ENCODE peak calls at places on chromosome 22, in nine cellular contexts. One of them, this sample, is unnamed.

GRCh38 chr22:49392841-49393510 is 434.7 kb downstream of the BRD1 start:
- DNase-seq in right atrium auricular region: peak; percentile 26
- DNase-seq in coronary artery: no peak
- DNase-seq in pancreas: no peak
- DNase-seq in germinal center: no peak
- DNase-seq in A549: no peak
- DNase-seq in EL: no peak
- DNase-seq in lower leg skin: no peak
- DNase-seq in stimulated activated CD4-positive, alpha-beta T cell treated with anti-CD3 and anti-CD28 coated beads, Interleukin-4, amount 100 ng/mL, for 48 hours: no peak
- DNase-seq in this sample: no peak

GRCh38 chr22:42939451-42939881 is 75.5 kb downstream of the PACSIN2 start:
- DNase-seq in right atrium auricular region: no peak
- DNase-seq in coronary artery: no peak
- DNase-seq in pancreas: no peak
- DNase-seq in germinal center: no peak
- DNase-seq in A549: no peak
- DNase-seq in EL: no peak
- DNase-seq in lower leg skin: no peak
- DNase-seq in stimulated activated CD4-positive, alpha-beta T cell treated with anti-CD3 and anti-CD28 coated beads, Interleukin-4, amount 100 ng/mL, for 48 hours: no peak
- DNase-seq in this sample: no peak

GRCh38 chr22:32665676-32666075 is 135.8 kb upstream of the TIMP3 start:
- DNase-seq in right atrium auricular region: no peak
- DNase-seq in coronary artery: no peak
- DNase-seq in pancreas: no peak
- DNase-seq in germinal center: no peak
- DNase-seq in A549: no peak
- DNase-seq in EL: peak; percentile 22
- DNase-seq in lower leg skin: no peak
- DNase-seq in stimulated activated CD4-positive, alpha-beta T cell treated with anti-CD3 and anti-CD28 coated beads, Interleukin-4, amount 100 ng/mL, for 48 hours: no peak
- DNase-seq in this sample: no peak

GRCh38 chr22:38706885-38707180 is 1.1 kb downstream of the GTPBP1 start:
- DNase-seq in right atrium auricular region: no peak
- DNase-seq in coronary artery: no peak
- DNase-seq in pancreas: no peak
- DNase-seq in germinal center: no peak
- DNase-seq in A549: no peak
- DNase-seq in EL: no peak
- DNase-seq in lower leg skin: no peak
- DNase-seq in stimulated activated CD4-positive, alpha-beta T cell treated with anti-CD3 and anti-CD28 coated beads, Interleukin-4, amount 100 ng/mL, for 48 hours: no peak
- DNase-seq in this sample: peak; percentile 24

GRCh38 chr22:35480627-35481565 is 59.7 kb upstream of the RASD2 start:
- DNase-seq in right atrium auricular region: no peak
- DNase-seq in coronary artery: no peak
- DNase-seq in pancreas: no peak
- DNase-seq in germinal center: no peak
- DNase-seq in A549: no peak
- DNase-seq in EL: no peak
- DNase-seq in lower leg skin: no peak
- DNase-seq in stimulated activated CD4-positive, alpha-beta T cell treated with anti-CD3 and anti-CD28 coated beads, Interleukin-4, amount 100 ng/mL, for 48 hours: no peak
- DNase-seq in this sample: no peak

GRCh38 chr22:24102366-24103200 is 78.7 kb upstream of the SUSD2 start:
- DNase-seq in right atrium auricular region: no peak
- DNase-seq in coronary artery: peak; percentile 46
- DNase-seq in pancreas: no peak
- DNase-seq in germinal center: no peak
- DNase-seq in A549: no peak
- DNase-seq in EL: no peak
- DNase-seq in lower leg skin: no peak
- DNase-seq in stimulated activated CD4-positive, alpha-beta T cell treated with anti-CD3 and anti-CD28 coated beads, Interleukin-4, amount 100 ng/mL, for 48 hours: no peak
- DNase-seq in this sample: no peak

GRCh38 chr22:30116362-30117117 is 36.3 kb downstream of the HORMAD2 start:
- DNase-seq in right atrium auricular region: no peak
- DNase-seq in coronary artery: no peak
- DNase-seq in pancreas: no peak
- DNase-seq in germinal center: no peak
- DNase-seq in A549: no peak
- DNase-seq in EL: peak; percentile 75
- DNase-seq in lower leg skin: no peak
- DNase-seq in stimulated activated CD4-positive, alpha-beta T cell treated with anti-CD3 and anti-CD28 coated beads, Interleukin-4, amount 100 ng/mL, for 48 hours: no peak
- DNase-seq in this sample: no peak

GRCh38 chr22:48945621-48946458 is 881.8 kb downstream of the BRD1 start:
- DNase-seq in right atrium auricular region: peak; percentile 44
- DNase-seq in coronary artery: peak; percentile 57
- DNase-seq in pancreas: no peak
- DNase-seq in germinal center: no peak
- DNase-seq in A549: no peak
- DNase-seq in EL: no peak
- DNase-seq in lower leg skin: peak; percentile 9
- DNase-seq in stimulated activated CD4-positive, alpha-beta T cell treated with anti-CD3 and anti-CD28 coated beads, Interleukin-4, amount 100 ng/mL, for 48 hours: no peak
- DNase-seq in this sample: peak; percentile 3

GRCh38 chr22:27422442-27422841 is 379.1 kb downstream of the MN1 start:
- DNase-seq in right atrium auricular region: no peak
- DNase-seq in coronary artery: no peak
- DNase-seq in pancreas: no peak
- DNase-seq in germinal center: no peak
- DNase-seq in A549: no peak
- DNase-seq in EL: no peak
- DNase-seq in lower leg skin: no peak
- DNase-seq in stimulated activated CD4-positive, alpha-beta T cell treated with anti-CD3 and anti-CD28 coated beads, Interleukin-4, amount 100 ng/mL, for 48 hours: no peak
- DNase-seq in this sample: peak; percentile 58

GRCh38 chr22:35430897-35431322 is 31.0 kb downstream of the MCM5 start:
- DNase-seq in right atrium auricular region: peak; percentile 80
- DNase-seq in coronary artery: peak; percentile 84
- DNase-seq in pancreas: peak; percentile 91
- DNase-seq in germinal center: peak; percentile 68
- DNase-seq in A549: peak; percentile 75
- DNase-seq in EL: peak; percentile 93
- DNase-seq in lower leg skin: peak; percentile 77
- DNase-seq in stimulated activated CD4-positive, alpha-beta T cell treated with anti-CD3 and anti-CD28 coated beads, Interleukin-4, amount 100 ng/mL, for 48 hours: peak; percentile 62
- DNase-seq in this sample: peak; percentile 88

GRCh38 chr22:45328822-45329535 is 19.2 kb downstream of the FAM118A start:
- DNase-seq in right atrium auricular region: no peak
- DNase-seq in coronary artery: no peak
- DNase-seq in pancreas: no peak
- DNase-seq in germinal center: no peak
- DNase-seq in A549: no peak
- DNase-seq in EL: no peak
- DNase-seq in lower leg skin: peak; percentile 48
- DNase-seq in stimulated activated CD4-positive, alpha-beta T cell treated with anti-CD3 and anti-CD28 coated beads, Interleukin-4, amount 100 ng/mL, for 48 hours: no peak
- DNase-seq in this sample: no peak

GRCh38 chr22:39471421-39472141 is 14.8 kb downstream of the MGAT3 start:
- DNase-seq in right atrium auricular region: no peak
- DNase-seq in coronary artery: no peak
- DNase-seq in pancreas: no peak
- DNase-seq in germinal center: peak; percentile 45
- DNase-seq in A549: no peak
- DNase-seq in EL: peak; percentile 79
- DNase-seq in lower leg skin: no peak
- DNase-seq in stimulated activated CD4-positive, alpha-beta T cell treated with anti-CD3 and anti-CD28 coated beads, Interleukin-4, amount 100 ng/mL, for 48 hours: no peak
- DNase-seq in this sample: no peak

GRCh38 chr22:47059076-47059475 is 296.6 kb downstream of the TBC1D22A start:
- DNase-seq in right atrium auricular region: no peak
- DNase-seq in coronary artery: no peak
- DNase-seq in pancreas: no peak
- DNase-seq in germinal center: peak; percentile 39
- DNase-seq in A549: no peak
- DNase-seq in EL: no peak
- DNase-seq in lower leg skin: no peak
- DNase-seq in stimulated activated CD4-positive, alpha-beta T cell treated with anti-CD3 and anti-CD28 coated beads, Interleukin-4, amount 100 ng/mL, for 48 hours: no peak
- DNase-seq in this sample: no peak

GRCh38 chr22:49305215-49305965 is 522.3 kb downstream of the BRD1 start:
- DNase-seq in right atrium auricular region: peak; percentile 60
- DNase-seq in coronary artery: peak; percentile 69
- DNase-seq in pancreas: peak; percentile 78
- DNase-seq in germinal center: peak; percentile 38
- DNase-seq in A549: peak; percentile 31
- DNase-seq in EL: no peak
- DNase-seq in lower leg skin: peak; percentile 38
- DNase-seq in stimulated activated CD4-positive, alpha-beta T cell treated with anti-CD3 and anti-CD28 coated beads, Interleukin-4, amount 100 ng/mL, for 48 hours: peak; percentile 55
- DNase-seq in this sample: peak; percentile 29

GRCh38 chr22:18077087-18077638 is 627 bp upstream of the PEX26 start:
- DNase-seq in right atrium auricular region: no peak
- DNase-seq in coronary artery: no peak
- DNase-seq in pancreas: no peak
- DNase-seq in germinal center: no peak
- DNase-seq in A549: no peak
- DNase-seq in EL: no peak
- DNase-seq in lower leg skin: no peak
- DNase-seq in stimulated activated CD4-positive, alpha-beta T cell treated with anti-CD3 and anti-CD28 coated beads, Interleukin-4, amount 100 ng/mL, for 48 hours: no peak
- DNase-seq in this sample: no peak

GRCh38 chr22:20298110-20298802 is 21.6 kb downstream of the DGCR6L start:
- DNase-seq in right atrium auricular region: no peak
- DNase-seq in coronary artery: no peak
- DNase-seq in pancreas: no peak
- DNase-seq in germinal center: no peak
- DNase-seq in A549: no peak
- DNase-seq in EL: no peak
- DNase-seq in lower leg skin: no peak
- DNase-seq in stimulated activated CD4-positive, alpha-beta T cell treated with anti-CD3 and anti-CD28 coated beads, Interleukin-4, amount 100 ng/mL, for 48 hours: no peak
- DNase-seq in this sample: no peak

GRCh38 chr22:42939941-42940653 is 74.9 kb downstream of the PACSIN2 start:
- DNase-seq in right atrium auricular region: no peak
- DNase-seq in coronary artery: no peak
- DNase-seq in pancreas: peak; percentile 82
- DNase-seq in germinal center: no peak
- DNase-seq in A549: peak; percentile 83
- DNase-seq in EL: peak; percentile 82
- DNase-seq in lower leg skin: no peak
- DNase-seq in stimulated activated CD4-positive, alpha-beta T cell treated with anti-CD3 and anti-CD28 coated beads, Interleukin-4, amount 100 ng/mL, for 48 hours: no peak
- DNase-seq in this sample: peak; percentile 80

GRCh38 chr22:33166206-33166605 is 108.0 kb upstream of the SYN3 start:
- DNase-seq in right atrium auricular region: no peak
- DNase-seq in coronary artery: no peak
- DNase-seq in pancreas: no peak
- DNase-seq in germinal center: no peak
- DNase-seq in A549: no peak
- DNase-seq in EL: no peak
- DNase-seq in lower leg skin: no peak
- DNase-seq in stimulated activated CD4-positive, alpha-beta T cell treated with anti-CD3 and anti-CD28 coated beads, Interleukin-4, amount 100 ng/mL, for 48 hours: no peak
- DNase-seq in this sample: no peak

GRCh38 chr22:25105817-25106650 is 93.6 kb upstream of the CRYBB3 start:
- DNase-seq in right atrium auricular region: no peak
- DNase-seq in coronary artery: no peak
- DNase-seq in pancreas: no peak
- DNase-seq in germinal center: no peak
- DNase-seq in A549: no peak
- DNase-seq in EL: no peak
- DNase-seq in lower leg skin: no peak
- DNase-seq in stimulated activated CD4-positive, alpha-beta T cell treated with anti-CD3 and anti-CD28 coated beads, Interleukin-4, amount 100 ng/mL, for 48 hours: no peak
- DNase-seq in this sample: no peak

GRCh38 chr22:28229566-28230483 is 310.8 kb upstream of the PITPNB start:
- DNase-seq in right atrium auricular region: no peak
- DNase-seq in coronary artery: no peak
- DNase-seq in pancreas: no peak
- DNase-seq in germinal center: no peak
- DNase-seq in A549: no peak
- DNase-seq in EL: peak; percentile 74
- DNase-seq in lower leg skin: no peak
- DNase-seq in stimulated activated CD4-positive, alpha-beta T cell treated with anti-CD3 and anti-CD28 coated beads, Interleukin-4, amount 100 ng/mL, for 48 hours: no peak
- DNase-seq in this sample: no peak

GRCh38 chr22:22574361-22574760 is 15.3 kb upstream of the PRAME start:
- DNase-seq in right atrium auricular region: no peak
- DNase-seq in coronary artery: no peak
- DNase-seq in pancreas: no peak
- DNase-seq in germinal center: no peak
- DNase-seq in A549: no peak
- DNase-seq in EL: no peak
- DNase-seq in lower leg skin: no peak
- DNase-seq in stimulated activated CD4-positive, alpha-beta T cell treated with anti-CD3 and anti-CD28 coated beads, Interleukin-4, amount 100 ng/mL, for 48 hours: no peak
- DNase-seq in this sample: no peak

GRCh38 chr22:16562711-16563554 is 29.7 kb downstream of the CCT8L2 start:
- DNase-seq in right atrium auricular region: no peak
- DNase-seq in coronary artery: no peak
- DNase-seq in pancreas: peak; percentile 12
- DNase-seq in germinal center: no peak
- DNase-seq in A549: no peak
- DNase-seq in EL: no peak
- DNase-seq in lower leg skin: no peak
- DNase-seq in stimulated activated CD4-positive, alpha-beta T cell treated with anti-CD3 and anti-CD28 coated beads, Interleukin-4, amount 100 ng/mL, for 48 hours: no peak
- DNase-seq in this sample: no peak

GRCh38 chr22:23267225-23268043 is 87.1 kb downstream of the BCR start:
- DNase-seq in right atrium auricular region: no peak
- DNase-seq in coronary artery: no peak
- DNase-seq in pancreas: no peak
- DNase-seq in germinal center: no peak
- DNase-seq in A549: no peak
- DNase-seq in EL: no peak
- DNase-seq in lower leg skin: no peak
- DNase-seq in stimulated activated CD4-positive, alpha-beta T cell treated with anti-CD3 and anti-CD28 coated beads, Interleukin-4, amount 100 ng/mL, for 48 hours: no peak
- DNase-seq in this sample: no peak

GRCh38 chr22:40620464-40621046 is 16.0 kb downstream of the MRTFA start:
- DNase-seq in right atrium auricular region: no peak
- DNase-seq in coronary artery: no peak
- DNase-seq in pancreas: no peak
- DNase-seq in germinal center: no peak
- DNase-seq in A549: peak; percentile 32
- DNase-seq in EL: peak; percentile 75
- DNase-seq in lower leg skin: no peak
- DNase-seq in stimulated activated CD4-positive, alpha-beta T cell treated with anti-CD3 and anti-CD28 coated beads, Interleukin-4, amount 100 ng/mL, for 48 hours: no peak
- DNase-seq in this sample: no peak

GRCh38 chr22:47110817-47111443 is 348.5 kb downstream of the TBC1D22A start:
- DNase-seq in right atrium auricular region: no peak
- DNase-seq in coronary artery: peak; percentile 63
- DNase-seq in pancreas: no peak
- DNase-seq in germinal center: no peak
- DNase-seq in A549: no peak
- DNase-seq in EL: no peak
- DNase-seq in lower leg skin: no peak
- DNase-seq in stimulated activated CD4-positive, alpha-beta T cell treated with anti-CD3 and anti-CD28 coated beads, Interleukin-4, amount 100 ng/mL, for 48 hours: no peak
- DNase-seq in this sample: no peak

GRCh38 chr22:32661737-32662586 is 139.5 kb upstream of the TIMP3 start:
- DNase-seq in right atrium auricular region: no peak
- DNase-seq in coronary artery: no peak
- DNase-seq in pancreas: no peak
- DNase-seq in germinal center: no peak
- DNase-seq in A549: no peak
- DNase-seq in EL: peak; percentile 79
- DNase-seq in lower leg skin: no peak
- DNase-seq in stimulated activated CD4-positive, alpha-beta T cell treated with anti-CD3 and anti-CD28 coated beads, Interleukin-4, amount 100 ng/mL, for 48 hours: no peak
- DNase-seq in this sample: no peak

GRCh38 chr22:41935015-41935908 is 8.7 kb upstream of the TNFRSF13C start:
- DNase-seq in right atrium auricular region: no peak
- DNase-seq in coronary artery: no peak
- DNase-seq in pancreas: no peak
- DNase-seq in germinal center: no peak
- DNase-seq in A549: no peak
- DNase-seq in EL: no peak
- DNase-seq in lower leg skin: no peak
- DNase-seq in stimulated activated CD4-positive, alpha-beta T cell treated with anti-CD3 and anti-CD28 coated beads, Interleukin-4, amount 100 ng/mL, for 48 hours: no peak
- DNase-seq in this sample: no peak

GRCh38 chr22:22928666-22929380 is 41.2 kb downstream of the IGLL5 start:
- DNase-seq in right atrium auricular region: no peak
- DNase-seq in coronary artery: no peak
- DNase-seq in pancreas: no peak
- DNase-seq in germinal center: peak; percentile 78
- DNase-seq in A549: no peak
- DNase-seq in EL: peak; percentile 20
- DNase-seq in lower leg skin: no peak
- DNase-seq in stimulated activated CD4-positive, alpha-beta T cell treated with anti-CD3 and anti-CD28 coated beads, Interleukin-4, amount 100 ng/mL, for 48 hours: peak; percentile 26
- DNase-seq in this sample: no peak

GRCh38 chr22:46069518-46070214 is 80.7 kb upstream of the PPARA start:
- DNase-seq in right atrium auricular region: peak; percentile 94
- DNase-seq in coronary artery: peak; percentile 95
- DNase-seq in pancreas: peak; percentile 95
- DNase-seq in germinal center: no peak
- DNase-seq in A549: no peak
- DNase-seq in EL: peak; percentile 96
- DNase-seq in lower leg skin: peak; percentile 88
- DNase-seq in stimulated activated CD4-positive, alpha-beta T cell treated with anti-CD3 and anti-CD28 coated beads, Interleukin-4, amount 100 ng/mL, for 48 hours: peak; percentile 45
- DNase-seq in this sample: peak; percentile 95

GRCh38 chr22:48673806-48674500 is 1153.7 kb downstream of the BRD1 start:
- DNase-seq in right atrium auricular region: no peak
- DNase-seq in coronary artery: no peak
- DNase-seq in pancreas: peak; percentile 9
- DNase-seq in germinal center: no peak
- DNase-seq in A549: no peak
- DNase-seq in EL: no peak
- DNase-seq in lower leg skin: no peak
- DNase-seq in stimulated activated CD4-positive, alpha-beta T cell treated with anti-CD3 and anti-CD28 coated beads, Interleukin-4, amount 100 ng/mL, for 48 hours: no peak
- DNase-seq in this sample: no peak

GRCh38 chr22:35195821-35196220 is 61.5 kb upstream of the HMGXB4 start:
- DNase-seq in right atrium auricular region: no peak
- DNase-seq in coronary artery: no peak
- DNase-seq in pancreas: no peak
- DNase-seq in germinal center: no peak
- DNase-seq in A549: no peak
- DNase-seq in EL: no peak
- DNase-seq in lower leg skin: no peak
- DNase-seq in stimulated activated CD4-positive, alpha-beta T cell treated with anti-CD3 and anti-CD28 coated beads, Interleukin-4, amount 100 ng/mL, for 48 hours: no peak
- DNase-seq in this sample: no peak

This sample was measured in prostate gland.